ENCODE peak calls at places on chromosomes 5 and 9, in five cellular contexts. M is prostate gland; Z is breast epithelium; P is naive thymus-derived CD4-positive, alpha-beta T cell; V is K562. B is an unnamed sample.

GRCh38 chr5:167633114-167633513 is 658.3 kb upstream of the WWC1 start:
- DNase-seq in M (no peak), Z (no peak), P (no peak), V (no peak), B (no peak)

GRCh38 chr5:14464661-14465060 is 116.9 kb upstream of the OTULINL start:
- DNase-seq in M (no peak), Z (no peak), P (no peak), V (no peak), B (no peak)

GRCh38 chr5:74392698-74393431 is 247.7 kb downstream of the ENC1 start:
- DNase-seq in M (no peak), Z (no peak), P (no peak), V (no peak), B (no peak)

GRCh38 chr5:137666109-137666850 is 69.6 kb downstream of the KLHL3 start:
- DNase-seq in M (no peak), Z (no peak), P (peak; percentile 32), V (no peak), B (no peak)

GRCh38 chr5:108747111-108748009 is at the start of gene FER:
- DNase-seq in M (peak; percentile 29), Z (peak; percentile 27), P (peak; percentile 73), V (peak; percentile 48), B (no peak)

GRCh38 chr9:81566074-81566698 is 123.2 kb downstream of the TLE1 start:
- DNase-seq in M (no peak), Z (no peak), P (no peak), V (no peak), B (no peak)

GRCh38 chr9:109624901-109625300 is 126.8 kb upstream of the PTPN3 start:
- DNase-seq in M (no peak), Z (no peak), P (no peak), V (no peak), B (no peak)

GRCh38 chr5:172187118-172188032 is 649 bp downstream of the STK10 start:
- DNase-seq in M (peak; percentile 19), Z (no peak), P (peak; percentile 52), V (peak; percentile 50), B (no peak)

GRCh38 chr5:107968465-107968864 is 297.7 kb upstream of the EFNA5 start:
- DNase-seq in M (no peak), Z (no peak), P (no peak), V (no peak), B (no peak)

GRCh38 chr5:54091416-54092130 is 218.8 kb downstream of the ARL15 start:
- DNase-seq in M (peak; percentile 19), Z (peak; percentile 37), P (no peak), V (no peak), B (no peak)

GRCh38 chr9:129336601-129337286 is 158.7 kb upstream of the IER5L start:
- DNase-seq in M (peak; percentile 75), Z (peak; percentile 72), P (peak; percentile 11), V (peak; percentile 52), B (no peak)

GRCh38 chr9:122228191-122228905 is 409 bp downstream of the LHX6 start:
- DNase-seq in M (no peak), Z (no peak), P (no peak), V (peak; percentile 52), B (no peak)

GRCh38 chr5:155087036-155087435 is 73.5 kb downstream of the KIF4B start:
- DNase-seq in M (no peak), Z (no peak), P (no peak), V (no peak), B (no peak)

GRCh38 chr9:124778575-124779367 is 1.8 kb downstream of the OLFML2A start:
- DNase-seq in M (no peak), Z (no peak), P (no peak), V (no peak), B (no peak)

GRCh38 chr5:65050826-65051498 is 282.2 kb downstream of the CWC27 start:
- DNase-seq in M (no peak), Z (peak; percentile 54), P (no peak), V (no peak), B (no peak)

GRCh38 chr9:133571896-133572595 is 37.1 kb downstream of the FAM163B start:
- DNase-seq in M (no peak), Z (no peak), P (no peak), V (no peak), B (no peak)

GRCh38 chr9:135924628-135925338 is 17.4 kb upstream of the CAMSAP1 start:
- DNase-seq in M (no peak), Z (no peak), P (no peak), V (no peak), B (no peak)

GRCh38 chr5:17248999-17249634 is 31.7 kb downstream of the BASP1 start:
- DNase-seq in M (no peak), Z (no peak), P (no peak), V (no peak), B (peak; percentile 94)

DNA sequence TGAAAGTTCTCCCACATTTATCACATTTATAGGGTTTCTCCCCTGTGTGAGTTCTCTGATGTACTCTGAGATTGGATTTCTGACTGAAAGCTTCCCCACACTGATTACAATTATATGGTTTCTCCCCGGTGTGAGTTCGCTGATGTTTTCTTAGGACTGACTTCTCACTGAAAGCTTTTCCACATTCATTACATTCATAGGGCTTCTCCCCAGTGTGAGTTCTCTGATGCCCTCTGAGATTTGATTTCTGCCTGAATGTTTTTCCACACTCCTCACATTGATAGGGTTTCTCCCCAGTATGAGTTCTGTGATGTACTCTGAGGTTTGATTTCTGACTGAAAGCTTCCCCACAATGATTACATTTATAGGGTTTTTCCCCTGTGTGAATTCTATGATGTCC is 36.3 kb downstream of the ZNF782 start:
- DNase-seq in M (no peak), Z (no peak), P (no peak), V (no peak), B (no peak)
- H3K9me3 ChIP-seq in M (peaks cover 9% of the 10 kb centered on the region), Z (peaks cover 98% of the 10 kb centered on the region), P (peaks cover 27% of the 10 kb centered on the region), V (peaks cover 27% of the 10 kb centered on the region), B (peaks cover 33% of the 10 kb centered on the region)

GRCh38 chr9:92837191-92837590 is 40.6 kb downstream of the ZNF484 start:
- DNase-seq in M (no peak), Z (no peak), P (no peak), V (no peak), B (no peak)
- H3K9me3 ChIP-seq in M (no peaks in the 10 kb centered on the region), Z (peaks cover 55% of the 10 kb centered on the region), P (peaks cover 10% of the 10 kb centered on the region), V (no peaks in the 10 kb centered on the region), B (peaks cover 17% of the 10 kb centered on the region)

GRCh38 chr5:35908814-35909213 is 29.6 kb downstream of the CAPSL start:
- DNase-seq in M (no peak), Z (no peak), P (no peak), V (no peak), B (no peak)

GRCh38 chr5:35903631-35904203 is 34.7 kb downstream of the CAPSL start:
- DNase-seq in M (no peak), Z (no peak), P (no peak), V (no peak), B (no peak)

GRCh38 chr5:35904443-35905132 is 33.8 kb downstream of the CAPSL start:
- DNase-seq in M (no peak), Z (no peak), P (no peak), V (no peak), B (no peak)

DNA sequence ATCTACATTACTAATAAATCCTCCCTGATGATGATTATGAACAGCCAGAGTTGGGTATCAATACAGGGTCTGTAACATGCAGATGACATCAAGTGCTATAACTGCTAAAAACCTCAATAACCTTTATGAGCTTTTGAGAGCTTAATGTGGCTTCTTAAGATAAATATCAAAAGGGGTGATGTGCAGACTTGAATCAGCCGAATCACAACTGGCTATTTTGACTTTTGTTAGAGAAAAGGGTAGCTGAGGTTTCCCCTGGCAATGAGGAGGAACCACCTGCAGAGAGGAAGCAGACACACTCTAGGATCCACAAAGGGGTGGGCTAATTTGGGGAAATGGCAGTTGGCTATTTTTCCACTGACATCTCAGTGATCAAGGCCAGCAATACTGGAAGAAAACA is 30.2 kb downstream of the CAPSL start:
- DNase-seq in M (no peak), Z (no peak), P (no peak), V (no peak), B (no peak)
- H3K9me3 ChIP-seq in M (no peaks in the 10 kb centered on the region), Z (no peaks in the 10 kb centered on the region), P (no peaks in the 10 kb centered on the region), V (no peaks in the 10 kb centered on the region), B (peaks cover 5% of the 10 kb centered on the region)

DNA sequence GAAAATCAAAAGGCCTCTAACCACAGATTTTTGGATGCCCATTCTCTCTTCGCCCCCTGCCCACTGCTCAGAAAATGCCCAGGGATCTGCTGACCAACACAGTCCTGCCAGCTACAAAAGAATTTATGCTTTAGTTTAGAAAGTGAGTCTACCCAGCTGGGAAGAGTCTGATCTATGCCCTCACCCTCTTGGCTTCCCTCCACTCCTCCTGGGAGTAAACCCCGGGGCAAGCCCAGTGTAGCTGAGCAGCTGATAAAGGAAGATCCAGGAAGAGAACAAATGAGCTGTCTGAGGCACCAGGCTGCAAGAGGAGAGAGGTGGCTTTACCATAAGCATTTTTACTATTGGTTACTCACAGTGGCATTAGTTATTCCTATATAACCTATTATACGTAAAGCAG is 52.9 kb downstream of the RNF130 start:
- DNase-seq in M (no peak), Z (no peak), P (no peak), V (no peak), B (no peak)
- H3K9me3 ChIP-seq in M (no peaks in the 10 kb centered on the region), Z (no peaks in the 10 kb centered on the region), P (no peaks in the 10 kb centered on the region), V (no peaks in the 10 kb centered on the region), B (no peaks in the 10 kb centered on the region)

GRCh38 chr5:28012538-28012937 is 974.2 kb upstream of the CDH9 start:
- DNase-seq in M (no peak), Z (no peak), P (no peak), V (no peak), B (no peak)
- H3K9me3 ChIP-seq in M (no peaks in the 10 kb centered on the region), Z (peaks cover 56% of the 10 kb centered on the region), P (peaks cover 6% of the 10 kb centered on the region), V (no peaks in the 10 kb centered on the region), B (peaks cover 22% of the 10 kb centered on the region)